ENCODE peak calls at places on chromosomes 4 and X, in ten cellular contexts. W is body of pancreas, I is IMR-90, N is Panc1, T is esophagus squamous epithelium, B is tibial artery, O is DND-41, Y is brain microvascular endothelial cell, S is Peyer's patch, D is adrenal gland. Z is an unnamed sample.

GRCh38 chr4:15654556-15655222 is 468 bp downstream of the FBXL5 start:
- DNase-seq in W (peak; percentile 44), I (peak; percentile 24), N (no peak), T (no peak), B (peak; percentile 52), O (peak; percentile 67), Y (peak; percentile 18), S (peak; percentile 76), D (peak; percentile 76), Z (no peak)

GRCh38 chr4:89294583-89295244 is 12.9 kb downstream of the GPRIN3 start:
- DNase-seq in W (no peak), I (no peak), N (no peak), T (no peak), B (no peak), O (peak; percentile 10), Y (no peak), S (no peak), D (no peak), Z (no peak)

GRCh38 chrX:153060095-153060445 is 3.8 kb downstream of the PNMA3 start:
- DNase-seq in W (no peak), I (no peak), N (no peak), T (no peak), B (no peak), O (no peak), Y (no peak), S (no peak), D (no peak), Z (no peak)

GRCh38 chr4:7328913-7329638 is 105.7 kb downstream of the PSAPL1 start:
- DNase-seq in W (no peak), I (peak; percentile 57), N (no peak), T (no peak), B (peak; percentile 47), O (no peak), Y (peak; percentile 77), S (no peak), D (peak; percentile 83), Z (peak; percentile 12)

GRCh38 chr4:155974476-155974749 is 20.7 kb upstream of the CTSO start:
- DNase-seq in W (no peak), I (peak; percentile 17), N (no peak), T (no peak), B (no peak), O (no peak), Y (no peak), S (no peak), D (no peak), Z (no peak)

GRCh38 chrX:46543441-46543840 is 1.8 kb downstream of the ZNF674 start:
- DNase-seq in W (no peak), I (no peak), N (no peak), T (no peak), B (no peak), O (peak; percentile 13), Y (no peak), S (peak; percentile 24), D (no peak), Z (no peak)

GRCh38 chr4:146329042-146329716 is 114.8 kb downstream of the REELD1 start:
- DNase-seq in W (no peak), I (peak; percentile 90), N (peak; percentile 27), T (no peak), B (no peak), O (no peak), Y (peak; percentile 48), S (no peak), D (no peak), Z (peak; percentile 89)

GRCh38 chr4:20368926-20369325 is 117.2 kb downstream of the SLIT2 start:
- DNase-seq in W (no peak), I (peak; percentile 67), N (no peak), T (no peak), B (no peak), O (no peak), Y (peak; percentile 6), S (no peak), D (no peak), Z (no peak)

GRCh38 chr4:75990129-75990528 is 616 bp downstream of the SDAD1 start:
- DNase-seq in W (no peak), I (peak; percentile 15), N (no peak), T (no peak), B (no peak), O (no peak), Y (peak; percentile 14), S (no peak), D (no peak), Z (no peak)

GRCh38 chr4:4486969-4487368 is 54.9 kb downstream of the STX18 start:
- DNase-seq in W (no peak), I (no peak), N (no peak), T (no peak), B (no peak), O (no peak), Y (no peak), S (no peak), D (no peak), Z (no peak)

GRCh38 chrX:47745386-47745785 is 86.4 kb upstream of the UXT start:
- DNase-seq in W (no peak), I (no peak), N (no peak), T (no peak), B (no peak), O (no peak), Y (peak; percentile 4), S (no peak), D (no peak), Z (peak; percentile 15)

GRCh38 chr4:87058272-87059073 is 123.7 kb downstream of the AFF1 start:
- DNase-seq in W (no peak), I (no peak), N (peak; percentile 8), T (no peak), B (no peak), O (no peak), Y (no peak), S (no peak), D (no peak), Z (peak; percentile 73)

GRCh38 chr4:102883278-102883677 is 14.5 kb downstream of the CISD2 start:
- DNase-seq in W (no peak), I (no peak), N (no peak), T (no peak), B (no peak), O (no peak), Y (no peak), S (no peak), D (no peak), Z (no peak)

GRCh38 chrX:3728454-3728853 is 15.0 kb upstream of the PRKX start:
- DNase-seq in W (no peak), I (peak; percentile 85), N (no peak), T (no peak), B (no peak), O (no peak), Y (peak; percentile 71), S (no peak), D (no peak), Z (peak; percentile 37)

DNA sequence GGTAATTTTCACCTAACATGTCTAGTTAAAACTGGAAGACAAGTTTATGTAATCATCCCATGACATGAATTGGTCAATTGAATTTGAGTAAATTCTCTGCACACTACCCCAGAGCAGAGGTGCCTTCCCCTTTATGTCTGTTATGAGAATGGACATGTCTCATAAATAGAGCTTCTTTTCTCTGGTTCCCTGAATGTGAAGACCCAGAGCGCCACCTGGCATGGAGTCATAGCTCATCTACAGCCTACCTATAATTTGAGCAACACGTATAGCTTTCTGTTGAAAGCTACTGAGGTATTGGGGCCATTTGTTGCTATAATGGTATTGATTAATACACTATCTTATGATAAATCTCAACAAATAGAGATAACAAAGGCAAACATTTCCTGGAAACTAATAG is 626.5 kb upstream of the GALNTL6 start:
- DNase-seq in W (peak; percentile 63), I (no peak), N (no peak), T (no peak), B (no peak), O (no peak), Y (no peak), S (no peak), D (no peak), Z (no peak)
- TF ChIP-seq CTCF in W (peak; percentile 31), I (no peak), N (no peak), T (no peak), B (no peak), O (no peak), Y (no peak), S (no peak), D (no peak), Z (no peak)

GRCh38 chr4:84849051-84849640 is 117.3 kb downstream of the WDFY3 start:
- DNase-seq in W (no peak), I (no peak), N (no peak), T (no peak), B (no peak), O (no peak), Y (no peak), S (no peak), D (no peak), Z (no peak)

GRCh38 chr4:84846985-84847384 is 119.5 kb downstream of the WDFY3 start:
- DNase-seq in W (no peak), I (no peak), N (no peak), T (no peak), B (no peak), O (no peak), Y (no peak), S (no peak), D (no peak), Z (no peak)

GRCh38 chr4:84852081-84852480 is 114.4 kb downstream of the WDFY3 start:
- DNase-seq in W (no peak), I (peak; percentile 43), N (no peak), T (no peak), B (no peak), O (no peak), Y (no peak), S (no peak), D (no peak), Z (no peak)

GRCh38 chr4:84848432-84848831 is 118.1 kb downstream of the WDFY3 start:
- DNase-seq in W (no peak), I (no peak), N (no peak), T (no peak), B (no peak), O (no peak), Y (no peak), S (no peak), D (no peak), Z (no peak)

GRCh38 chr4:84847978-84848377 is 118.5 kb downstream of the WDFY3 start:
- DNase-seq in W (no peak), I (no peak), N (no peak), T (no peak), B (no peak), O (no peak), Y (no peak), S (no peak), D (no peak), Z (no peak)
- H3K36me3 ChIP-seq in W (no peaks in the 10 kb centered on the region), I (peaks cover 11% of the 10 kb centered on the region), N (peaks cover 5% of the 10 kb centered on the region), T (peaks cover 46% of the 10 kb centered on the region), B (peaks cover 8% of the 10 kb centered on the region), O (no peaks in the 10 kb centered on the region), Y (peaks cover 9% of the 10 kb centered on the region), S (no peaks in the 10 kb centered on the region), D (peaks cover 9% of the 10 kb centered on the region), Z (no peaks in the 10 kb centered on the region)

DNA sequence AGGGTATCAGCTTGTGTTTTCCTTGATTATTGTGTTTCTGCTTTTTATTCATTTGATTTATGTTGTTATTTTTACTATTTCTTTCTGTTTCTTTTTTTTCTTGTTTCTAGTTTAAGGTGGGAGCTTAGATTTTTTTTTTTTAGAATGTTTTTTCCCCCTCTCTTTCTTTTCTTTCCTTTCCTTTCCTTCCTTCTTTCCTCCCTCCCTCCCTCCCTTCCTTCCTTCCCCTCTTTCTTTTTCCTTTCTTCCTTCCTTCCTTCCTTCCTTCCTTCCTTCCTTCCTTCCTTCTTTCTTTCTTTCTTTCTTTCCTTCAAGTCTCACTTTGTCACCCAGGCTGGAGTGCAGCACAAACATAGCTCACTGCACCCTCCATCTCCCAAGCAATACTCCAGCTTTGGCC is 31.4 kb upstream of the PRDM8 start:
- DNase-seq in W (no peak), I (no peak), N (no peak), T (no peak), B (no peak), O (no peak), Y (no peak), S (no peak), D (no peak), Z (no peak)
- TF ChIP-seq CTCF in W (no peak), I (no peak), N (no peak), T (no peak), B (no peak), O (no peak), Y (no peak), S (no peak), D (no peak), Z (no peak)

GRCh38 chr4:55507612-55508011 is 39.1 kb downstream of the CLOCK start:
- DNase-seq in W (no peak), I (no peak), N (no peak), T (no peak), B (no peak), O (no peak), Y (no peak), S (no peak), D (no peak), Z (no peak)
- H3K36me3 ChIP-seq in W (no peaks in the 10 kb centered on the region), I (no peaks in the 10 kb centered on the region), N (no peaks in the 10 kb centered on the region), T (peaks cover 54% of the 10 kb centered on the region), B (peaks cover 17% of the 10 kb centered on the region), O (peaks cover 17% of the 10 kb centered on the region), Y (no peaks in the 10 kb centered on the region), S (no peaks in the 10 kb centered on the region), D (no peaks in the 10 kb centered on the region), Z (peaks cover 1% of the 10 kb centered on the region)